ENCODE peak calls at places on chromosomes 12 and 14, in four cellular contexts. K, L, A and W are unnamed samples.

GRCh38 chr14:61517861-61518802 is 177.2 kb upstream of the HIF1A start:
- DNase-seq in K (no peak), L (no peak), A (no peak), W (no peak)

GRCh38 chr12:130254476-130255276 is 83.0 kb upstream of the PIWIL1 start:
- DNase-seq in K (no peak), L (no peak), A (no peak), W (no peak)

GRCh38 chr12:75784591-75784990 is 247.0 kb downstream of the PHLDA1 start:
- DNase-seq in K (no peak), L (peak; percentile 11), A (no peak), W (no peak)

GRCh38 chr12:132813443-132813842 is 15.2 kb downstream of the GOLGA3 start:
- DNase-seq in K (no peak), L (no peak), A (no peak), W (no peak)

GRCh38 chr12:63844391-63845341 is at the start of gene SRGAP1:
- DNase-seq in K (peak; percentile 60), L (no peak), A (no peak), W (no peak)

GRCh38 chr14:30355431-30355913 is 203.5 kb upstream of the G2E3 start:
- DNase-seq in K (no peak), L (no peak), A (no peak), W (no peak)

GRCh38 chr12:53599579-53599978 is 26.6 kb downstream of the ATF7 start:
- DNase-seq in K (no peak), L (no peak), A (no peak), W (no peak)

GRCh38 chr14:90017371-90017770 is 44.4 kb upstream of the KCNK13 start:
- DNase-seq in K (no peak), L (no peak), A (no peak), W (no peak)

GRCh38 chr14:75840911-75841310 is 140.9 kb downstream of the TGFB3 start:
- DNase-seq in K (no peak), L (no peak), A (no peak), W (no peak)

GRCh38 chr14:69014829-69015259 is 35.7 kb upstream of the ACTN1 start:
- DNase-seq in K (peak; percentile 27), L (no peak), A (no peak), W (no peak)

GRCh38 chr12:50642755-50643154 is 121.1 kb upstream of the ATF1 start:
- DNase-seq in K (no peak), L (no peak), A (no peak), W (no peak)

GRCh38 chr12:84920331-84920730 is 7.7 kb upstream of the SLC6A15 start:
- DNase-seq in K (peak; percentile 71), L (no peak), A (no peak), W (no peak)

GRCh38 chr14:92513966-92514843 is 624 bp downstream of the RIN3 start:
- DNase-seq in K (no peak), L (peak; percentile 51), A (no peak), W (no peak)

GRCh38 chr14:69043598-69044267 is 64.6 kb upstream of the ACTN1 start:
- DNase-seq in K (peak; percentile 70), L (no peak), A (no peak), W (no peak)

GRCh38 chr12:49673446-49674317 is 33.5 kb downstream of the FMNL3 start:
- DNase-seq in K (peak; percentile 92), L (no peak), A (peak; percentile 73), W (peak; percentile 76)

GRCh38 chr12:47343684-47344567 is 264.2 kb upstream of the AMIGO2 start:
- DNase-seq in K (peak; percentile 21), L (no peak), A (no peak), W (peak; percentile 21)

GRCh38 chr12:53091756-53092155 is 5.7 kb upstream of the IGFBP6 start:
- DNase-seq in K (no peak), L (no peak), A (no peak), W (no peak)

GRCh38 chr12:87155616-87156015 is 873.6 kb downstream of the C12orf50 start:
- DNase-seq in K (peak; percentile 9), L (no peak), A (no peak), W (no peak)

GRCh38 chr12:20011200-20011599 is 357.1 kb upstream of the PDE3A start:
- DNase-seq in K (no peak), L (no peak), A (peak; percentile 16), W (no peak)

GRCh38 chr14:93925374-93925895 is 1.7 kb upstream of the FAM181A start:
- DNase-seq in K (no peak), L (no peak), A (no peak), W (no peak)
- TF ChIP-seq CTCF in K (no peak), L (no peak), A (no peak), W (no peak)

GRCh38 chr14:51847489-51847796 is 13.0 kb upstream of the GNG2 start:
- DNase-seq in K (no peak), L (no peak), A (no peak), W (no peak)
- H3K4me3 ChIP-seq in K (no peak overlapping the region), L (no peak overlapping the region), A (no peak overlapping the region), W (no peak overlapping the region)

DNA sequence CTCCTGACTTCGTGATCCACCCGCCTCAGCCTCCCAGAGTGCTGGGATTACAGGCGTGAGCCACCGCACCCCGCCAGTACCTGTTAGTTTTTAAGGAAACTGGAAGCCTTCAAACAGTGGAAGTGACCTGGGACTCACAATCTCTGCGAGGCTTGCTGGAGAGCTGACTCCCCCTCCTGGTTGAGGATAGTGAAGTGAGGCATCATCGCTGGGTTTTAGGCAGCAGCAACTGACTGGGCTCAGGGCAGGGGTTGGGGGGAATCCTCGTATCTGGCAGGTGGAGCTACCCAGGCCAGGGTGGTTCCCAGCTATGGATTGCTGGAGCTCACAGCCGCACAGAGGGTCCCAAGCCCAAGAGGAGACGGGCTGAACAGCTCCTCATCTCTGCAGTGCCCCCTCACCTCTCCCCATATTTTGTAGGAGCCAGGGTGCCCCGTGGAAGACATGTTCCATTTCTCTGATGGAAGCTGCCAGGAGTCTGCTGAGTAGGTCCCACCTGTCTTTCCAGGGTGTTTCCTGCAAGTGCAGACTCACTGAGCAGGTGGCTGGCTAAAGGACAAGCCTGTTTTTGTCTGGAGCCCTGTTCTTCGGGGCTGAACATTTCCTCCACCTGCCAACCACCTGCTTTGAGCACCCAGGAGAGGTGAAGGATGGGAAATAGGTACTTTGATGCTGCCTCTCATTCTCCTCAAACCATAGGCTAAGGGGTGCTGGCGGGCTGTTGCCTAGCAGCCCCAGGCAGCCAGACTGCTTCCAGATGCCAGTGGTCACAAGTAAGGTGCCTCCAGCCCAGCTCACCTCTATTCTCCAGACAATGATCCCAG is 3.1 kb downstream of the AVIL start:
- DNase-seq in K (no peak), L (peak; percentile 30), A (no peak), W (no peak)
- TF ChIP-seq CTCF in K (peak; percentile 50), L (no peak), A (no peak), W (peak; percentile 7)

GRCh38 chr12:11763760-11764520 is 114.5 kb downstream of the ETV6 start:
- DNase-seq in K (peak; percentile 77), L (no peak), A (peak; percentile 47), W (no peak)

GRCh38 chr12:11767029-11767724 is 117.7 kb downstream of the ETV6 start:
- DNase-seq in K (no peak), L (no peak), A (no peak), W (no peak)

GRCh38 chr12:11762723-11763326 is 113.4 kb downstream of the ETV6 start:
- DNase-seq in K (no peak), L (no peak), A (no peak), W (no peak)

GRCh38 chr12:11765817-11766794 is 116.6 kb downstream of the ETV6 start:
- DNase-seq in K (no peak), L (no peak), A (no peak), W (peak; percentile 30)

GRCh38 chr12:11765421-11765816 is 115.9 kb downstream of the ETV6 start:
- DNase-seq in K (no peak), L (no peak), A (no peak), W (no peak)
- H3K4me3 ChIP-seq in K (no peak overlapping the region), L (no peak overlapping the region), A (no peak overlapping the region), W (no peak overlapping the region)

DNA sequence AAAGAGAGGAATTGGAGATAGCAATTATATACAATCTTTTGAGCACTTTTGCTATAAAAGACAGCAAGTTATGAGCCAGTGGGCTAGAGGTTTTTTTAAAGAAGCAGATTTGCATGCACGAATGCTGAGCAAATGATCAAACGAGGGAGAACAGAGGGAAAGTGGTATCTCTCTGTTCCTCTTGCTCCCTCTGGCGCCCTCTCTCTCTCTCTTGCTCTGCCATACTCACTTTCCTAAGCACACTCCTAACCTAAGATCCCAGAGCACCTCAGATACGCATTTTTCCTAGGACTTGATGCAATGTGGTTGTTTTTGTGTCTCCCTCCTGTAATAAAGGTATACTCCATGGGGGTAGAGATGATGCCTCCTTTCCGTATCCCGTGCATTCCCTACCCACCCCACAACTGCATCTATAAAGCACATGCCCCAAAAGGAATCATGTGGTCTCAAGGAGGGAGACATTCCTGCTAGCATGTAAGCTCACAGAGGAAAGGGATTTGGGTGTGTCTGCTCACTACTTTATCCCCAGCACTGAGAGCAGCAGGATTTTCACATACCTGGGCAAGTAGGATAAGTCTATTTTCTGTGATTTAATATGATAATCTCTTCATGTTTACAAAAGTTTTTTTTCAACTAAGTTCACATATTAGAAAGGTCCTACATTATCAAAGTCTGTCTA is 270.2 kb downstream of the SSPN start:
- DNase-seq in K (no peak), L (no peak), A (no peak), W (no peak)
- TF ChIP-seq CTCF in K (peak; percentile 38), L (no peak), A (peak; percentile 13), W (peak; percentile 6)